ENCODE peak calls at places on chromosomes 1 and 21, in eight cellular contexts. V is stimulated activated CD4-positive, alpha-beta T cell treated with anti-CD3 and anti-CD28 coated beads, Interleukin-2, amount 100 ng/mL, for 48 hours; T is DMS153; I is breast epithelium; F is T-cell; W is AG09309; B is Calu3; P is A549. H is an unnamed sample.

GRCh38 chr1:206116873-206117150 is 376 bp downstream of the AVPR1B start:
- DNase-seq in V (no peak), T (no peak), I (no peak), F (no peak), W (no peak), B (no peak), P (no peak), H (no peak)

GRCh38 chr21:43308101-43308500 is 118.8 kb downstream of the SIK1 start:
- DNase-seq in V (no peak), T (no peak), I (no peak), F (no peak), W (no peak), B (no peak), P (no peak), H (no peak)

GRCh38 chr1:156379420-156380165 is 10.6 kb downstream of the RHBG start:
- DNase-seq in V (no peak), T (no peak), I (no peak), F (no peak), W (no peak), B (no peak), P (peak; percentile 50), H (no peak)

GRCh38 chr1:159079518-159079917 is 3.0 kb upstream of the AIM2 start:
- DNase-seq in V (no peak), T (no peak), I (no peak), F (no peak), W (no peak), B (no peak), P (no peak), H (no peak)

GRCh38 chr1:245183429-245183828 is 28.6 kb downstream of the KIF26B start:
- DNase-seq in V (no peak), T (peak; percentile 15), I (no peak), F (no peak), W (no peak), B (no peak), P (no peak), H (no peak)

GRCh38 chr1:33825506-33825905 is 38.4 kb upstream of the HMGB4 start:
- DNase-seq in V (no peak), T (no peak), I (no peak), F (no peak), W (no peak), B (no peak), P (no peak), H (no peak)

GRCh38 chr1:203462878-203463277 is 12.7 kb upstream of the PRELP start:
- DNase-seq in V (no peak), T (no peak), I (peak; percentile 87), F (no peak), W (peak; percentile 82), B (no peak), P (peak; percentile 20), H (no peak)

GRCh38 chr1:8330271-8331125 is 12.6 kb downstream of the SLC45A1 start:
- DNase-seq in V (no peak), T (no peak), I (no peak), F (no peak), W (no peak), B (no peak), P (no peak), H (no peak)

GRCh38 chr21:29633766-29634165 is 306.0 kb downstream of the GRIK1 start:
- DNase-seq in V (no peak), T (no peak), I (no peak), F (no peak), W (no peak), B (no peak), P (no peak), H (no peak)

GRCh38 chr1:167797005-167797404 is 75.2 kb downstream of the MPZL1 start:
- DNase-seq in V (no peak), T (peak; percentile 26), I (peak; percentile 94), F (no peak), W (peak; percentile 97), B (peak; percentile 48), P (peak; percentile 58), H (peak; percentile 40)

GRCh38 chr1:11598461-11598860 is 55.8 kb downstream of the FBXO2 start:
- DNase-seq in V (no peak), T (no peak), I (no peak), F (no peak), W (peak; percentile 4), B (no peak), P (no peak), H (no peak)

GRCh38 chr1:156491151-156491949 is 9.2 kb downstream of the MEF2D start:
- DNase-seq in V (no peak), T (no peak), I (no peak), F (no peak), W (no peak), B (no peak), P (no peak), H (peak; percentile 78)

GRCh38 chr1:187408217-187409004 is 579.7 kb downstream of the PLA2G4A start:
- DNase-seq in V (no peak), T (no peak), I (no peak), F (no peak), W (no peak), B (no peak), P (no peak), H (no peak)

GRCh38 chr1:116329524-116330341 is 43.3 kb upstream of the ATP1A1 start:
- DNase-seq in V (no peak), T (no peak), I (peak; percentile 67), F (no peak), W (no peak), B (no peak), P (no peak), H (no peak)

GRCh38 chr21:31110430-31110829 is 72.2 kb upstream of the KRTAP19-8 start:
- DNase-seq in V (no peak), T (no peak), I (no peak), F (no peak), W (no peak), B (no peak), P (no peak), H (no peak)

GRCh38 chr1:33876970-33877680 is 13.2 kb downstream of the HMGB4 start:
- DNase-seq in V (no peak), T (no peak), I (no peak), F (no peak), W (peak; percentile 96), B (no peak), P (no peak), H (no peak)

GRCh38 chr1:63877816-63878215 is 104.0 kb downstream of the ROR1 start:
- DNase-seq in V (no peak), T (no peak), I (peak; percentile 26), F (no peak), W (no peak), B (peak; percentile 67), P (no peak), H (no peak)

GRCh38 chr1:7784492-7785071 is 491 bp downstream of the PER3 start:
- DNase-seq in V (no peak), T (no peak), I (peak; percentile 64), F (no peak), W (no peak), B (no peak), P (no peak), H (no peak)

GRCh38 chr1:19452221-19452663 is 33.1 kb downstream of the CAPZB start:
- DNase-seq in V (no peak), T (no peak), I (no peak), F (no peak), W (peak; percentile 73), B (no peak), P (no peak), H (no peak)

H was measured in HL-60.